ENCODE peak calls at places on chromosomes 7 and 10, in five cellular contexts. E, G, A, O and N are unnamed samples.

GRCh38 chr10:74276416-74276815 is 125.4 kb downstream of the ADK start:
- DNase-seq in E (no peak), G (no peak), A (no peak), O (no peak), N (no peak)

GRCh38 chr10:5861269-5862031 is 28.2 kb downstream of the ANKRD16 start:
- DNase-seq in E (peak), G (peak), A (peak), O (no peak), N (no peak)

GRCh38 chr7:85287126-85287825 is 100.4 kb upstream of the SEMA3D start:
- DNase-seq in E (no peak), G (peak), A (no peak), O (no peak), N (no peak)

GRCh38 chr7:49775065-49775948 is 1.9 kb downstream of the VWC2 start:
- DNase-seq in E (no peak), G (no peak), A (no peak), O (no peak), N (no peak)

GRCh38 chr10:112375721-112376577 is 2.0 kb downstream of the ACSL5 start:
- DNase-seq in E (no peak), G (peak), A (no peak), O (no peak), N (no peak)

GRCh38 chr10:53997953-53998352 is 803.1 kb downstream of the PCDH15 start:
- DNase-seq in E (no peak), G (no peak), A (no peak), O (no peak), N (no peak)

GRCh38 chr7:128266891-128267839 is 26.1 kb downstream of the LEP start:
- DNase-seq in E (no peak), G (peak), A (no peak), O (no peak), N (peak)

GRCh38 chr10:91050371-91051034 is 129.6 kb upstream of the ANKRD1 start:
- DNase-seq in E (no peak), G (peak), A (no peak), O (no peak), N (no peak)

GRCh38 chr10:27620425-27621397 is 116.6 kb downstream of the RAB18 start:
- DNase-seq in E (no peak), G (peak), A (no peak), O (peak), N (no peak)

GRCh38 chr7:12684733-12685132 is 2.7 kb upstream of the ARL4A start:
- DNase-seq in E (no peak), G (no peak), A (no peak), O (no peak), N (no peak)

GRCh38 chr7:40843338-40844026 is 708.7 kb downstream of the SUGCT start:
- DNase-seq in E (no peak), G (peak), A (no peak), O (no peak), N (no peak)

DNA sequence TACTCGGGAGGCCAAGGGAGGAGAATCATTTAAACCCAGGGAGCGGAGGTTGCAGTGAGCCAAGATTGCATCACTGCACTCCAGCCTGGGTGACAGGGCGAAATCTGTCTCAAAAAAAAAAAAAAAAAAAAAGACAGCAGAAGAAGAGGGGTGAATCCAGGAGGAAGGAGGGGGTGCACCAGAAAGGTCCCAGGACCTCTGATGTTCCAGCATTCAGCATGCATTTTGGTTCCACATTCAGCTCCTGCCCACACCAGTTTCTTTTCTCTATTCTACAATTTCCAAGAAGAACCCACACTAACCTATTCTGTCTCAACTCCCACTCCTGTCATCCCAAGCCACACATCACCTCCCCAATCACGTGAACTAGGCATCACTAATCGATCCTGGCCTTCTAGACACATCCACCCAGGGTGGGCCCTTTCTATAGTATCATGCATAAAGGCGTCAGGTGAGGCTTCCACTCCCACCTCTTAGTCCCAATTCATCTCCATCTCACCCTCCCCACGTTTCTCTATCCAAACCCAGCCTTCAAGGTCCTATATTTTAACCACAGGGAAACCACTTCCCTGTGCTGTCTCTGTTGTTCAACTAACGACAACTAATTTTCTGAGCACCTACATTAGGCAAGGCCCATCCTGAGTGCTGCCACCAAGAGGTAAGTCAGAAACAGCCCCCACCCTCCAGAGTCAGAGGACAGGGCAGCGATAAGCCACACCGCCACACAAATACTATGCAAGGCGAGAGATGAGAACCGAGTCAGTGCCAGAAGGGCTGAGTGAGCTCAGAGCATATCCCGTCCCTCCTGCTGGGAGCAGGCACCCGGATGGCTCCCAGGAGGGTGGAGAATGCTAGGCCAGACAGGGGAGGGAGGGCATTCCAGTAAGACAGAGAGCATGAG is 2.2 kb downstream of the ANXA11 start:
- DNase-seq in E (peak), G (peak), A (peak), O (peak), N (no peak)
- H3K27ac ChIP-seq in E (peak), G (peak), A (peak), O (peak), N (peak)

DNA sequence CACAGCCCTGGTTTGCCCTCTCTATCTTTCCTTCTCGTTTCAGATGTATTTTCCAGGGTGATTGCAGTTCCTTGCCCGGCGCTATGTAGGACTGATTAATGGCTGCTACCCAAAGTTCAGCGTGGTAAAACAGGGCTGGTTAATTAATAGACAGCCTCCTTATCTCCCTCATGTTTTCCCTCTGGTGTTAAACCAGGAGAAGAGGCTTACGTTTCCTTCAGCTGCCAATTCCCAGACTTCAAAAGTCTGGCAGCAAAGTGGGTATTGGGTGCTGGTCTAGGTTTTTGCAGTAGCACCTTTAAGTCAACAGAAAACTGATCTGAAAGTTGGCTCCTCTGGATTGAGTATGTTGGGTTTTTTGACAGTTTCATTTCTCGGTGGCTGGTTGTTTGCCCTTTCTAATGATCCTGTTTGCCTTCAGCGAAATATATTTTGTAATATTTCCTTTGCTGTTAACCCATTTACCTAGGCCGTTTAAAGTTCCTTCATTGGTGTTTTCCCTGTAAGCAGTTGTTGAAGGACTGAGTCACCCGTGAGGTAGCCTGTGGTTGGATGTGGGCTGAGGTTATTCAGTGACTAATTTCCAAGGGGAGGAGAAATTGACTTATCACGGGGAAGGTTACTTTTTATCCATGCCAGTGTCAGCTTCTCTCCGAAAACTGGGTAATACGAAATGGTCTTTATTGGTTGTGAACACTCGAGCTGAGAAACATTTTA is 257.1 kb downstream of the KIAA1217 start:
- DNase-seq in E (peak), G (peak), A (peak), O (peak), N (no peak)
- H3K27ac ChIP-seq in E (peak), G (peak), A (peak), O (peak), N (no peak)

GRCh38 chr10:23438547-23439451 is at the start of gene OTUD1:
- DNase-seq in E (peak), G (peak), A (peak), O (peak), N (no peak)
- H3K27ac ChIP-seq in E (peak), G (peak), A (peak), O (peak), N (no peak)

DNA sequence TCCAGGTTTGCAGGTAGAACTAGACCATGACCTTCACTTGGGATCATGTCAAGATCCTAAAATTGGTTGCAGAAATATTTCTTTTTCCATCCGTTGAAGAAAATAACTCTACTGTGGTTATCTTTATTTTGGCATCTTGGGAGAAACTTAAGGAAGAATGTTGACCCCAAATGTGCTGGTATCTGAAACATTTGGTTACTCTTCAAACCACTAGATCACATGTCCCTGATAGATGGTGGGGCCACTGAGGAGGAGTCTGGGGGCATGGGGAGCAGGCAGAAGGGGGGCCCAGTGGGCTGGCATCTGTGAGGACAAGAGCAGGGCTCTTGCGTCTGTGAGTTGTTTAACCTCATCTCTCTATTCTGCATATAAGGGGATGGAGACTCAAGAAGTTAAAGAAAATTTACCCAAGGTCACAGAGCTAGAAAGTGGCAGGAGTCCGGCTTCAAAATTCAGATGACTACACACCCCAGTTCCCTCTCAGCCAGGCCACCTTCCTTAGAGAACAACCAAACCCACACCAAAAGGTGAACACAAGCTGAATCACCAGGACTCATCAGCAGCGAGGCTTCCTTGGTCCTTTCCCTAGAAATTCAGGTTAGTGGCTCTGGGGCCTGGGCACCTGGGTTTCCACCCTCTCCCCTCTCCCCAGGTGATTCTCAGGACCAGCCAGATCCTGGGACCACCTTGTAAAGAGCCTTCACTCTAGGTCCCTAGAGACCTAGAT is 40.6 kb upstream of the SRGN start:
- DNase-seq in E (no peak), G (no peak), A (no peak), O (no peak), N (no peak)
- H3K27ac ChIP-seq in E (no peak), G (no peak), A (no peak), O (peak), N (no peak)